ENCODE peak calls at places on chromosomes 1 and 21, in ten cellular contexts. A is GM20000, G is breast epithelium, I is activated gamma-delta T cell treated with Interleukin-2 at 50 U/mL for 16 hours, Y is fibroblast of the aortic adventitia, D is EL, F is Ammon's horn, U is lower lobe of right lung, E is Caki2, X is right cardiac atrium. H is an unnamed sample.

GRCh38 chr1:14108356-14109275 is 408.6 kb downstream of the PRDM2 start:
- DNase-seq in E (peak), G (no peak), F (peak), X (no peak), A (no peak), I (no peak), D (no peak), Y (no peak), U (no peak), H (no peak)

GRCh38 chr1:3926956-3927355 is 26.9 kb upstream of the C1orf174 start:
- DNase-seq in I (no peak), X (no peak), A (no peak), U (no peak), F (no peak), Y (no peak), E (no peak), G (no peak), D (no peak), H (no peak)

GRCh38 chr21:46404306-46404705 is 54.4 kb upstream of the DIP2A start:
- DNase-seq in I (no peak), U (peak), F (no peak), G (no peak), X (no peak), D (no peak), E (no peak), A (no peak), Y (no peak), H (no peak)

GRCh38 chr21:35189077-35189863 is 140.2 kb upstream of the RUNX1 start:
- DNase-seq in Y (peak), X (no peak), U (no peak), F (no peak), I (no peak), E (no peak), G (no peak), A (peak), D (peak), H (no peak)

GRCh38 chr1:212601524-212601923 is 7.0 kb upstream of the ATF3 start:
- DNase-seq in D (no peak), Y (no peak), U (no peak), G (no peak), E (no peak), F (no peak), A (no peak), I (no peak), X (no peak), H (no peak)

GRCh38 chr1:85135456-85135798 is 65.4 kb downstream of the SYDE2 start:
- DNase-seq in D (no peak), X (no peak), A (no peak), F (no peak), I (no peak), G (no peak), E (no peak), U (no peak), Y (no peak), H (no peak)

GRCh38 chr1:241823925-241824324 is 24.1 kb upstream of the EXO1 start:
- DNase-seq in D (no peak), U (no peak), X (no peak), I (no peak), Y (no peak), F (no peak), G (no peak), A (no peak), E (no peak), H (no peak)

GRCh38 chr21:35483267-35483666 is 434.2 kb upstream of the RUNX1 start:
- DNase-seq in X (no peak), I (no peak), G (no peak), U (no peak), Y (no peak), E (no peak), A (no peak), F (no peak), D (no peak), H (no peak)

GRCh38 chr1:25245393-25245792 is 1.9 kb downstream of the RSRP1 start:
- DNase-seq in E (no peak), U (no peak), Y (no peak), G (no peak), F (no peak), D (no peak), X (no peak), A (no peak), I (no peak), H (no peak)

GRCh38 chr1:228994691-228995090 is 259.4 kb downstream of the RHOU start:
- DNase-seq in D (no peak), E (no peak), A (no peak), X (no peak), U (no peak), F (no peak), I (no peak), G (no peak), Y (no peak), H (no peak)

GRCh38 chr1:222620566-222620965 is 2.7 kb downstream of the MIA3 start:
- DNase-seq in F (no peak), U (no peak), G (no peak), I (no peak), Y (no peak), A (peak), X (no peak), E (no peak), D (no peak), H (no peak)

GRCh38 chr1:205118810-205119209 is 3.0 kb downstream of the RBBP5 start:
- DNase-seq in X (no peak), F (no peak), A (no peak), E (peak), U (no peak), D (no peak), G (no peak), I (no peak), Y (no peak), H (no peak)

GRCh38 chr21:42992943-42993712 is 18.8 kb downstream of the PKNOX1 start:
- DNase-seq in X (no peak), A (no peak), D (no peak), E (no peak), G (no peak), I (no peak), Y (no peak), U (no peak), F (no peak), H (no peak)

GRCh38 chr1:114079596-114080190 is 74.0 kb downstream of the SYT6 start:
- DNase-seq in F (no peak), D (no peak), X (no peak), Y (no peak), G (no peak), A (no peak), E (no peak), U (no peak), I (no peak), H (no peak)

GRCh38 chr1:54310439-54311328 is 95.5 kb downstream of the SSBP3 start:
- DNase-seq in D (peak), A (peak), G (no peak), E (no peak), U (peak), Y (peak), F (peak), I (no peak), X (peak), H (peak)

GRCh38 chr21:33976082-33976979 is 60.7 kb upstream of the ATP5PO start:
- DNase-seq in A (peak), G (no peak), U (no peak), X (peak), D (peak), E (peak), I (peak), F (peak), Y (peak), H (no peak)

GRCh38 chr1:236143104-236143948 is 987 bp downstream of the GPR137B start:
- DNase-seq in D (peak), U (no peak), E (no peak), X (peak), Y (peak), F (peak), A (peak), G (no peak), I (no peak), H (no peak)

GRCh38 chr1:33292726-33293340 is 28.1 kb downstream of the A3GALT2 start:
- DNase-seq in E (no peak), X (peak), I (no peak), G (no peak), A (no peak), U (no peak), F (no peak), Y (peak), D (no peak), H (no peak)

GRCh38 chr1:2940178-2940577 is 81.1 kb upstream of the ACTRT2 start:
- DNase-seq in G (no peak), X (peak), E (no peak), A (no peak), D (no peak), Y (no peak), F (no peak), I (no peak), U (peak), H (no peak)

GRCh38 chr1:200556005-200556404 is 64.5 kb downstream of the KIF14 start:
- DNase-seq in G (no peak), U (no peak), E (no peak), X (no peak), I (no peak), Y (peak), F (no peak), D (no peak), A (no peak), H (no peak)

GRCh38 chr1:6835139-6835538 is 49.9 kb downstream of the CAMTA1 start:
- DNase-seq in I (no peak), U (no peak), D (no peak), F (no peak), A (no peak), G (no peak), Y (no peak), X (no peak), E (no peak), H (no peak)

GRCh38 chr21:19900149-19900548 is 1098.1 kb upstream of the NCAM2 start:
- DNase-seq in G (no peak), X (no peak), E (no peak), D (no peak), A (no peak), Y (no peak), I (no peak), F (no peak), U (no peak), H (no peak)

GRCh38 chr1:5598824-5599395 is 393.3 kb downstream of the NPHP4 start:
- DNase-seq in A (no peak), D (no peak), E (no peak), G (no peak), U (no peak), I (no peak), F (no peak), X (no peak), Y (no peak), H (no peak)

GRCh38 chr1:22799971-22800370 is 89.3 kb downstream of the EPHB2 start:
- DNase-seq in G (no peak), E (no peak), I (no peak), A (no peak), X (peak), F (peak), Y (no peak), D (no peak), U (no peak), H (peak)

GRCh38 chr1:62389531-62389930 is 47.3 kb upstream of the USP1 start:
- DNase-seq in G (no peak), Y (no peak), F (no peak), I (no peak), U (no peak), E (no peak), X (no peak), A (no peak), D (no peak), H (no peak)

GRCh38 chr1:29310616-29311180 is 74.4 kb downstream of the PTPRU start:
- DNase-seq in I (no peak), E (no peak), A (no peak), G (no peak), X (no peak), D (no peak), F (no peak), U (peak), Y (no peak), H (no peak)

GRCh38 chr1:164735315-164736052 is 176.5 kb downstream of the PBX1 start:
- DNase-seq in U (no peak), I (no peak), G (no peak), X (no peak), E (peak), Y (peak), D (peak), F (peak), A (no peak), H (no peak)